ENCODE peak calls at places on chromosomes 7 and 10, in nine cellular contexts. One of them, this sample, is unnamed.

GRCh38 chr7:925601-926000 is 28.9 kb downstream of the ADAP1 start:
- DNase-seq in dorsolateral prefrontal cortex: peak
- DNase-seq in Caco-2: no peak
- DNase-seq in right atrium auricular region: no peak
- DNase-seq in progenitor cell of endocrine pancreas: no peak
- DNase-seq in fibroblast of villous mesenchyme: no peak
- DNase-seq in HCT116: no peak
- DNase-seq in stomach: peak
- DNase-seq in right lobe of liver: peak
- DNase-seq in this sample: no peak

GRCh38 chr7:36272567-36273269 is 116.9 kb upstream of the ANLN start:
- DNase-seq in dorsolateral prefrontal cortex: no peak
- DNase-seq in Caco-2: peak
- DNase-seq in right atrium auricular region: no peak
- DNase-seq in progenitor cell of endocrine pancreas: peak
- DNase-seq in fibroblast of villous mesenchyme: peak
- DNase-seq in HCT116: no peak
- DNase-seq in stomach: no peak
- DNase-seq in right lobe of liver: peak
- DNase-seq in this sample: no peak

GRCh38 chr10:24695452-24695851 is 28.2 kb downstream of the ARHGAP21 start:
- DNase-seq in dorsolateral prefrontal cortex: no peak
- DNase-seq in Caco-2: no peak
- DNase-seq in right atrium auricular region: no peak
- DNase-seq in progenitor cell of endocrine pancreas: no peak
- DNase-seq in fibroblast of villous mesenchyme: no peak
- DNase-seq in HCT116: no peak
- DNase-seq in stomach: no peak
- DNase-seq in right lobe of liver: no peak
- DNase-seq in this sample: no peak

GRCh38 chr10:11612004-11613001 is 853 bp upstream of the USP6NL start:
- DNase-seq in dorsolateral prefrontal cortex: no peak
- DNase-seq in Caco-2: peak
- DNase-seq in right atrium auricular region: no peak
- DNase-seq in progenitor cell of endocrine pancreas: no peak
- DNase-seq in fibroblast of villous mesenchyme: peak
- DNase-seq in HCT116: no peak
- DNase-seq in stomach: no peak
- DNase-seq in right lobe of liver: no peak
- DNase-seq in this sample: no peak

GRCh38 chr10:19730071-19730470 is 86.2 kb upstream of the PLXDC2 start:
- DNase-seq in dorsolateral prefrontal cortex: no peak
- DNase-seq in Caco-2: no peak
- DNase-seq in right atrium auricular region: no peak
- DNase-seq in progenitor cell of endocrine pancreas: no peak
- DNase-seq in fibroblast of villous mesenchyme: peak
- DNase-seq in HCT116: no peak
- DNase-seq in stomach: no peak
- DNase-seq in right lobe of liver: no peak
- DNase-seq in this sample: no peak

GRCh38 chr7:81053623-81054022 is 134.8 kb upstream of the SEMA3C start:
- DNase-seq in dorsolateral prefrontal cortex: no peak
- DNase-seq in Caco-2: peak
- DNase-seq in right atrium auricular region: no peak
- DNase-seq in progenitor cell of endocrine pancreas: no peak
- DNase-seq in fibroblast of villous mesenchyme: no peak
- DNase-seq in HCT116: no peak
- DNase-seq in stomach: no peak
- DNase-seq in right lobe of liver: no peak
- DNase-seq in this sample: no peak

GRCh38 chr7:1650363-1651030 is 19.6 kb upstream of the ELFN1 start:
- DNase-seq in dorsolateral prefrontal cortex: no peak
- DNase-seq in Caco-2: no peak
- DNase-seq in right atrium auricular region: no peak
- DNase-seq in progenitor cell of endocrine pancreas: no peak
- DNase-seq in fibroblast of villous mesenchyme: no peak
- DNase-seq in HCT116: no peak
- DNase-seq in stomach: no peak
- DNase-seq in right lobe of liver: peak
- DNase-seq in this sample: no peak

GRCh38 chr7:98870807-98871491 is 1.1 kb upstream of the TMEM130 start:
- DNase-seq in dorsolateral prefrontal cortex: no peak
- DNase-seq in Caco-2: no peak
- DNase-seq in right atrium auricular region: no peak
- DNase-seq in progenitor cell of endocrine pancreas: no peak
- DNase-seq in fibroblast of villous mesenchyme: no peak
- DNase-seq in HCT116: no peak
- DNase-seq in stomach: no peak
- DNase-seq in right lobe of liver: peak
- DNase-seq in this sample: no peak

GRCh38 chr7:91565499-91566331 is 301.5 kb downstream of the FZD1 start:
- DNase-seq in dorsolateral prefrontal cortex: peak
- DNase-seq in Caco-2: no peak
- DNase-seq in right atrium auricular region: no peak
- DNase-seq in progenitor cell of endocrine pancreas: no peak
- DNase-seq in fibroblast of villous mesenchyme: no peak
- DNase-seq in HCT116: no peak
- DNase-seq in stomach: peak
- DNase-seq in right lobe of liver: peak
- DNase-seq in this sample: no peak

GRCh38 chr7:84364708-84365107 is 170.1 kb upstream of the SEMA3A start:
- DNase-seq in dorsolateral prefrontal cortex: no peak
- DNase-seq in Caco-2: no peak
- DNase-seq in right atrium auricular region: no peak
- DNase-seq in progenitor cell of endocrine pancreas: no peak
- DNase-seq in fibroblast of villous mesenchyme: peak
- DNase-seq in HCT116: no peak
- DNase-seq in stomach: no peak
- DNase-seq in right lobe of liver: no peak
- DNase-seq in this sample: no peak

DNA sequence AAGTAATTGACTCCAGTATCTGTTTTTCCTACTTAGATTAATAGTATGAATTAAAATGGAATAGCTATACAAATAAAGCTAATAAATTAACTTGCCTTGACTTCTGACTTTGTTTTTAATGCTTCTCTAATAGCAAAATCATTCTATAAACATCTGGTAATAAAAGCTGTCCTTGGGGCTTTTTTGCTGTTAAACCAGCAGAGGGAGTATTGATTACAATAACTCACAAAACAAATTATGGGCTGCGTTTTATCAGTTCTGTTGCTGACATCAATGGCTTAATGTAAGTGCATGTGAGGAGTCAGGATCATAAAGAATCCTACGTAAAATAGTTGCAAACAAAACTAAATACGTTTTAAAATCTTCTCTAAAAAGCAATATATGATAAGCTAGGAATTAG is 667.8 kb downstream of the PCDH15 start:
- DNase-seq in dorsolateral prefrontal cortex: no peak
- DNase-seq in Caco-2: no peak
- DNase-seq in right atrium auricular region: no peak
- DNase-seq in progenitor cell of endocrine pancreas: no peak
- DNase-seq in fibroblast of villous mesenchyme: no peak
- DNase-seq in HCT116: no peak
- DNase-seq in stomach: no peak
- DNase-seq in right lobe of liver: no peak
- DNase-seq in this sample: no peak
- TF ChIP-seq CTCF in dorsolateral prefrontal cortex: peak
- TF ChIP-seq CTCF in Caco-2: peak
- TF ChIP-seq CTCF in right atrium auricular region: peak
- TF ChIP-seq CTCF in progenitor cell of endocrine pancreas: peak
- TF ChIP-seq CTCF in fibroblast of villous mesenchyme: no peak
- TF ChIP-seq CTCF in HCT116: peak
- TF ChIP-seq CTCF in stomach: no peak
- TF ChIP-seq CTCF in right lobe of liver: peak
- TF ChIP-seq CTCF in this sample: peak

GRCh38 chr10:71036279-71036535 is 147.8 kb upstream of the PCBD1 start:
- DNase-seq in dorsolateral prefrontal cortex: no peak
- DNase-seq in Caco-2: no peak
- DNase-seq in right atrium auricular region: no peak
- DNase-seq in progenitor cell of endocrine pancreas: no peak
- DNase-seq in fibroblast of villous mesenchyme: no peak
- DNase-seq in HCT116: no peak
- DNase-seq in stomach: no peak
- DNase-seq in right lobe of liver: no peak
- DNase-seq in this sample: no peak

GRCh38 chr10:71032887-71033286 is 144.5 kb upstream of the PCBD1 start:
- DNase-seq in dorsolateral prefrontal cortex: no peak
- DNase-seq in Caco-2: no peak
- DNase-seq in right atrium auricular region: no peak
- DNase-seq in progenitor cell of endocrine pancreas: no peak
- DNase-seq in fibroblast of villous mesenchyme: no peak
- DNase-seq in HCT116: no peak
- DNase-seq in stomach: no peak
- DNase-seq in right lobe of liver: no peak
- DNase-seq in this sample: no peak

GRCh38 chr10:71035511-71036278 is 147.3 kb upstream of the PCBD1 start:
- DNase-seq in dorsolateral prefrontal cortex: no peak
- DNase-seq in Caco-2: no peak
- DNase-seq in right atrium auricular region: no peak
- DNase-seq in progenitor cell of endocrine pancreas: no peak
- DNase-seq in fibroblast of villous mesenchyme: peak
- DNase-seq in HCT116: no peak
- DNase-seq in stomach: no peak
- DNase-seq in right lobe of liver: no peak
- DNase-seq in this sample: no peak

GRCh38 chr10:71031601-71032000 is 143.2 kb upstream of the PCBD1 start:
- DNase-seq in dorsolateral prefrontal cortex: no peak
- DNase-seq in Caco-2: no peak
- DNase-seq in right atrium auricular region: no peak
- DNase-seq in progenitor cell of endocrine pancreas: no peak
- DNase-seq in fibroblast of villous mesenchyme: no peak
- DNase-seq in HCT116: no peak
- DNase-seq in stomach: no peak
- DNase-seq in right lobe of liver: no peak
- DNase-seq in this sample: no peak

DNA sequence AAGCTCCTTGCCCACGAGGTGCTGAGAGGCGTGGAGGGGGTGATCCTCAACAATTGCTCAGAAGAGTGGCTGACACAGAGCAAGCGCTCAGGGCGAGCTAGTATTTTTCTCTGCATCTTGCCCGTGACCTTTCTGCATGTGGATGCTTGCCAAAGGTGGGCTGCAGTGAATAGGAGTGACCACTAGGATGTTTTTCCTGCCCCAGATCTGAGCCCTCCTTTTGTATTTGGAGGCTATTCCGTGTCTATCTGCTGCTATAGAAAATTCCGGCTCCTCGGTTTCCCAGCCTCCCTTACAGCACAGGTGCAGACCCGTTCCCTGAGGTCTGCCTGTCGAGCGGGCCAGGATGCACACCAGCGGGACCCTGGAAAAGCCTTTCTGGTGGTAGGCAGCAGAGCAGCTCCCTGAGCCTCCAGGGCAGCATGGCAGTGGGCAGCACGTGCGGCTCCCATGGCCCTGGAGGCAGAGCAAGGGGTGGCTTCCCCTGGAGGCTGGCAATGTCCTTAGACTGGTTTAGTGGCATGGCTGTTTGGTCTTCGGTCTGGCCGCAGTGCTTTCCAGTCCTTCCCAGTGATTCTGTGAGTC is 145.1 kb upstream of the PCBD1 start:
- DNase-seq in dorsolateral prefrontal cortex: no peak
- DNase-seq in Caco-2: no peak
- DNase-seq in right atrium auricular region: no peak
- DNase-seq in progenitor cell of endocrine pancreas: no peak
- DNase-seq in fibroblast of villous mesenchyme: no peak
- DNase-seq in HCT116: no peak
- DNase-seq in stomach: no peak
- DNase-seq in right lobe of liver: no peak
- DNase-seq in this sample: no peak
- TF ChIP-seq CTCF in dorsolateral prefrontal cortex: no peak
- TF ChIP-seq CTCF in Caco-2: peak
- TF ChIP-seq CTCF in right atrium auricular region: no peak
- TF ChIP-seq CTCF in progenitor cell of endocrine pancreas: peak
- TF ChIP-seq CTCF in fibroblast of villous mesenchyme: no peak
- TF ChIP-seq CTCF in HCT116: peak
- TF ChIP-seq CTCF in stomach: no peak
- TF ChIP-seq CTCF in right lobe of liver: no peak
- TF ChIP-seq CTCF in this sample: no peak

GRCh38 chr7:40828686-40829085 is 693.9 kb downstream of the SUGCT start:
- DNase-seq in dorsolateral prefrontal cortex: no peak
- DNase-seq in Caco-2: no peak
- DNase-seq in right atrium auricular region: no peak
- DNase-seq in progenitor cell of endocrine pancreas: no peak
- DNase-seq in fibroblast of villous mesenchyme: no peak
- DNase-seq in HCT116: no peak
- DNase-seq in stomach: no peak
- DNase-seq in right lobe of liver: no peak
- DNase-seq in this sample: no peak

GRCh38 chr7:40829201-40829600 is 694.4 kb downstream of the SUGCT start:
- DNase-seq in dorsolateral prefrontal cortex: no peak
- DNase-seq in Caco-2: no peak
- DNase-seq in right atrium auricular region: no peak
- DNase-seq in progenitor cell of endocrine pancreas: no peak
- DNase-seq in fibroblast of villous mesenchyme: no peak
- DNase-seq in HCT116: no peak
- DNase-seq in stomach: no peak
- DNase-seq in right lobe of liver: no peak
- DNase-seq in this sample: no peak

GRCh38 chr7:40836218-40836617 is 701.4 kb downstream of the SUGCT start:
- DNase-seq in dorsolateral prefrontal cortex: no peak
- DNase-seq in Caco-2: no peak
- DNase-seq in right atrium auricular region: no peak
- DNase-seq in progenitor cell of endocrine pancreas: no peak
- DNase-seq in fibroblast of villous mesenchyme: no peak
- DNase-seq in HCT116: no peak
- DNase-seq in stomach: no peak
- DNase-seq in right lobe of liver: no peak
- DNase-seq in this sample: no peak

DNA sequence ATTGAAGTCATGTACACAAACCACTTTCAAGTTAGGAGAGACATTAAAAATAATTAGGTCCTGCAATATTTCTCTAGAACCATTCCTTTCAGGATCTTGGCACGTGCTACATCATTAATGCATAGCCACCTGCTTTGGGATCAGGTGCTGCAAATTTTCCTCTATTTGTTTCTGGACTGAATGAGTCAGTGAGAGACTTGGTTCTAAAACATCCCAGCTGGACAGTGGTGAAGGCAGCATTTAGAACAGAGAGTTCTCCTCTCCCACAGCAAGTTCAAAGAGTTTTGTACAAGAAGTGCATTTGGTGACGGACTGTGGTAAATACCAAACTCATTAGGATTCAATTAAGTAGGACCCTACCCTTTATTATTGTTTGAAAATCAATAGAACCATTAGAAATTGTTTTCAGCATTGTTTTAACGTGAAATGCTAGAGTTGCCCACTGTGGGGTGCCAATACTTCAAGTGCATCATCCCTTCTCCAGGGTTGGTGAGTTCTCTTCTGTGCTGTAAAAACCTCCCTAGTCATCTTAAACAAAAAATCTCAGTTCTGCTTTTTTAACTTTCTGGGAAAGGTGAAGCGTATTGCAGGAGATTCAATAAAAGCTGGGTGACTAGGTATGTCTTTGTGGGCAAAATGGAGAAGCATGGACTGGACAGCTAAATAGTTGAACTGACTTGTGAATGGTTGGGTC is 698.9 kb downstream of the SUGCT start:
- DNase-seq in dorsolateral prefrontal cortex: no peak
- DNase-seq in Caco-2: no peak
- DNase-seq in right atrium auricular region: no peak
- DNase-seq in progenitor cell of endocrine pancreas: no peak
- DNase-seq in fibroblast of villous mesenchyme: peak
- DNase-seq in HCT116: no peak
- DNase-seq in stomach: no peak
- DNase-seq in right lobe of liver: no peak
- DNase-seq in this sample: no peak
- TF ChIP-seq CTCF in dorsolateral prefrontal cortex: peak
- TF ChIP-seq CTCF in Caco-2: peak
- TF ChIP-seq CTCF in right atrium auricular region: no peak
- TF ChIP-seq CTCF in progenitor cell of endocrine pancreas: no peak
- TF ChIP-seq CTCF in fibroblast of villous mesenchyme: peak
- TF ChIP-seq CTCF in HCT116: no peak
- TF ChIP-seq CTCF in stomach: no peak
- TF ChIP-seq CTCF in right lobe of liver: no peak
- TF ChIP-seq CTCF in this sample: no peak

GRCh38 chr7:20535541-20535940 is 79.9 kb upstream of the ABCB5 start:
- DNase-seq in dorsolateral prefrontal cortex: no peak
- DNase-seq in Caco-2: no peak
- DNase-seq in right atrium auricular region: no peak
- DNase-seq in progenitor cell of endocrine pancreas: no peak
- DNase-seq in fibroblast of villous mesenchyme: no peak
- DNase-seq in HCT116: no peak
- DNase-seq in stomach: no peak
- DNase-seq in right lobe of liver: no peak
- DNase-seq in this sample: no peak
- TF ChIP-seq CTCF in dorsolateral prefrontal cortex: no peak
- TF ChIP-seq CTCF in Caco-2: no peak
- TF ChIP-seq CTCF in right atrium auricular region: no peak
- TF ChIP-seq CTCF in progenitor cell of endocrine pancreas: no peak
- TF ChIP-seq CTCF in fibroblast of villous mesenchyme: no peak
- TF ChIP-seq CTCF in HCT116: no peak
- TF ChIP-seq CTCF in stomach: no peak
- TF ChIP-seq CTCF in right lobe of liver: no peak
- TF ChIP-seq CTCF in this sample: no peak

This sample was measured in neural crest cell.